ENCODE peak calls at places on chromosomes 16 and 17, in ten cellular contexts. O, N, X, F, Q, Y, E, C, D and W are unnamed samples.

GRCh38 chr16:65994305-65994704 is 372.2 kb upstream of the CDH5 start:
- DNase-seq in Q (no peak), E (no peak), D (no peak), C (no peak), O (no peak), Y (no peak), F (no peak), N (no peak), X (no peak), W (no peak)

GRCh38 chr16:74633686-74634085 is 26.8 kb upstream of the GLG1 start:
- DNase-seq in Q (no peak), D (no peak), Y (no peak), O (no peak), C (no peak), N (no peak), E (no peak), F (no peak), X (no peak), W (no peak)

GRCh38 chr17:17349724-17350106 is 46.5 kb downstream of the NT5M start:
- DNase-seq in D (no peak), Y (no peak), O (no peak), Q (no peak), F (no peak), N (no peak), E (no peak), X (no peak), C (no peak), W (no peak)

GRCh38 chr17:73770115-73770848 is 126.0 kb upstream of the SDK2 start:
- DNase-seq in N (peak), F (peak), Y (peak), C (peak), E (no peak), Q (peak), D (peak), X (peak), O (peak), W (peak)

GRCh38 chr16:50879873-50880695 is 138.2 kb downstream of the CYLD start:
- DNase-seq in O (no peak), X (no peak), C (no peak), F (no peak), Y (no peak), N (no peak), E (no peak), Q (no peak), D (no peak), W (no peak)

GRCh38 chr16:65572156-65572555 is 450.3 kb upstream of the CDH11 start:
- DNase-seq in O (no peak), C (no peak), F (no peak), X (peak), D (no peak), Y (no peak), E (peak), N (no peak), Q (peak), W (peak)

GRCh38 chr16:57899771-57900661 is 70.9 kb downstream of the CNGB1 start:
- DNase-seq in C (peak), Y (peak), N (peak), Q (peak), X (peak), O (peak), D (peak), F (peak), E (peak), W (no peak)

GRCh38 chr16:14527411-14528044 is 102.5 kb downstream of the PARN start:
- DNase-seq in X (peak), D (no peak), N (no peak), F (no peak), C (no peak), Y (peak), Q (peak), O (no peak), E (no peak), W (no peak)

GRCh38 chr16:64238576-64238975 is 883.3 kb downstream of the CDH11 start:
- DNase-seq in O (no peak), N (no peak), Y (no peak), Q (peak), F (no peak), C (no peak), D (no peak), E (no peak), X (peak), W (peak)

GRCh38 chr17:35242805-35243458 is at the start of gene SLFN5:
- DNase-seq in C (peak), Q (peak), E (peak), O (peak), Y (peak), D (peak), F (peak), X (peak), N (peak), W (peak)

GRCh38 chr16:3674513-3675295 is 20.2 kb downstream of the DNASE1 start:
- DNase-seq in Q (no peak), E (no peak), Y (no peak), O (no peak), X (no peak), F (no peak), N (no peak), C (no peak), D (no peak), W (no peak)

GRCh38 chr17:72426948-72427760 is 306.3 kb downstream of the SOX9 start:
- DNase-seq in E (no peak), X (no peak), C (no peak), Q (no peak), N (no peak), Y (no peak), O (peak), D (peak), F (no peak), W (no peak)

GRCh38 chr17:66233023-66233753 is 4.0 kb upstream of the APOH start:
- DNase-seq in O (no peak), Q (no peak), F (no peak), C (no peak), E (no peak), D (no peak), X (no peak), Y (no peak), N (no peak), W (no peak)

GRCh38 chr16:31108035-31108793 is at the start of gene BCKDK:
- DNase-seq in N (peak), X (peak), E (peak), C (peak), Y (no peak), D (peak), Q (peak), F (peak), O (peak), W (no peak)

GRCh38 chr16:86545481-86545880 is 9.6 kb downstream of the MTHFSD start:
- DNase-seq in C (no peak), D (no peak), E (no peak), F (no peak), N (no peak), O (no peak), Y (no peak), Q (no peak), X (no peak), W (no peak)

GRCh38 chr16:2206780-2207433 is 1.7 kb downstream of the MLST8 start:
- DNase-seq in N (peak), F (no peak), X (no peak), Q (no peak), E (no peak), O (no peak), Y (no peak), C (no peak), D (no peak), W (no peak)

GRCh38 chr17:43416998-43417891 is 18.5 kb downstream of the ARL4D start:
- DNase-seq in N (peak), X (peak), O (peak), E (no peak), D (peak), F (peak), C (no peak), Y (peak), Q (peak), W (no peak)

GRCh38 chr17:38844261-38844757 is 9.2 kb downstream of the RPL23 start:
- DNase-seq in N (no peak), C (no peak), E (no peak), F (no peak), Y (peak), D (peak), X (peak), Q (peak), O (no peak), W (no peak)

GRCh38 chr17:5783851-5784250 is 199.5 kb upstream of the NLRP1 start:
- DNase-seq in O (no peak), X (no peak), C (no peak), E (no peak), Q (no peak), F (no peak), Y (no peak), D (no peak), N (no peak), W (no peak)

DNA sequence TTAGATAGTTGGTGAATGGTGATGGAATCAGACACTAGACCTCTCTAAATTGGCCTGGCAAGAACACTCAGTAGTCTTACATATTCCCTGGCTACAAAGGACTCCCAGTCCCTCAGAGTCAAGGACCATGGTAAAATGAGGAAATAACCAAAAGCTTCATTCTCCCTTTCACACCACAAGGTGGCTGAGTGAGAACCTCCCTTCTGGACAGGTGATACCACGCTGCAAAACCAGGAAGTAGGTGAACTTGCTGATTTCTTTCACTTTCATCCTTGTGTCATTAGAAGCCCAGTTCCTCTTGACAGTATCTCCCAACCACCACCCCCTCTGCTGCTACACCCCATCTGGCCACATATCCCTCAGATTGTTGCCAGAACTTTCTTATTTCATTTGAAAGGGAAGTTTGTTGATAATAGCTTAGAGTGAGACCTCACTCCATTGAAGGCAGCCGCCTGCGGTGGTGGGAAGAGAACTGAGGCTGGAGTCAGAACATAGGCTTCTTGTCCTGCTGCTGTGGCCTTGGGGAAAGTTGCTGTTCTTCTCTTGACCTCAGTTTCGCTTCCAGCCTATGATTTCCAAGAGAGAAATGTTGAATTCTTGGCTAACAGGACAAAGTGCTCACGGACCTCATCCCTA is 290.6 kb upstream of the CCL2 start:
- DNase-seq in O (peak), F (no peak), X (no peak), C (no peak), D (peak), Y (no peak), E (no peak), N (no peak), Q (no peak), W (no peak)
- H3K4me3 ChIP-seq in O (no peak), F (no peak), X (no peak), C (no peak), D (no peak), Y (no peak), E (no peak), N (no peak), Q (no peak), W (no peak)

GRCh38 chr16:23401142-23401541 is 51.8 kb downstream of the COG7 start:
- DNase-seq in D (no peak), Y (no peak), N (no peak), X (no peak), Q (no peak), F (no peak), C (no peak), O (no peak), E (no peak), W (no peak)

GRCh38 chr16:23397464-23397863 is 55.5 kb downstream of the COG7 start:
- DNase-seq in F (no peak), E (no peak), D (no peak), O (no peak), N (no peak), Y (no peak), Q (no peak), X (no peak), C (no peak), W (no peak)

GRCh38 chr16:23402100-23402499 is 50.9 kb downstream of the COG7 start:
- DNase-seq in E (no peak), Q (no peak), F (no peak), X (no peak), O (no peak), C (no peak), N (no peak), D (no peak), Y (no peak), W (no peak)

GRCh38 chr16:23400387-23400930 is 52.5 kb downstream of the COG7 start:
- DNase-seq in O (no peak), Q (no peak), E (no peak), Y (no peak), C (no peak), X (no peak), F (no peak), N (no peak), D (no peak), W (no peak)

DNA sequence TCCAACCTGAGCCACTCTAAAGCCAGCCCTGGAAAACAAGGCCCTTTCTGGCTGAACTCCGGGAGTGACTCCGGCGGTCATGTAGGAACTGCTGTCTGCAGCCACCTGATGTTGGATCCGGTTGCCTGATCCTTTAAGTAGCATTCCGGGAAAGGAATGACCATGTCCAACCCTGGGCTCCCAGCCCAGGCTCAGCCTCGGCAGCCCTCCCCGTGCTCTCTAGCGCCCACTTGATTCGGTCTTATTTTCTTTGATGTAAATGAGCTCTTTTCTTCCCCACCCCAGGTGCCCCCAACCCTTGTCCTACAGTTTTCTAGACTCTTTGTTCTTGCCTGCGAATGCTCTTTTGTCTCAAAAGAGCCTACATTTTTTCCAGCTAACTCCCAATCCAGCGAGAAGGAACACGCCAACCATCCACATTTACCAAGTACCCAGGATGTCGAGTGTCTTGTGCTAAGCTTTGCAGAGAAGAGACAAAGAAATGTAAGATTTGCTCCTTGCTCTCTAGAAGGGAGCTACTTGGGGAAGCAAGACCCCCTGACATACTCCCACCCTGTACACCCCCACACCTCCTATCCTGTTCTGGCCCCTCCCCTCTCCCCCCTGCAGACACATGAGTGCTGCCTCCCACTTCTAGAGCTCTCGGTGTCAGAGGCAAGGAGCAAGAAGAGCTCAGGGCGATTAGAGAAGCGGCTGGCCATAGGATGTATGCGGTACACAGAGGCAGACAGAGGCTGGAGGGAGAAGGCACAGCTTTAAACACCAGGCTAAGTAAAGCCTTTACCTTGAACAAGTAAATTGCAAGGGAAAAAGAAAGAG is 53.8 kb downstream of the COG7 start:
- DNase-seq in O (no peak), X (no peak), N (peak), E (no peak), F (no peak), D (no peak), Y (no peak), Q (peak), C (no peak), W (no peak)
- H3K4me3 ChIP-seq in O (no peak), X (no peak), N (no peak), E (no peak), F (no peak), D (no peak), Y (no peak), Q (no peak), C (no peak), W (no peak)

GRCh38 chr17:58344047-58344790 is 7.8 kb downstream of the SUPT4H1 start:
- DNase-seq in Y (no peak), F (no peak), O (no peak), Q (no peak), N (no peak), C (no peak), E (peak), X (no peak), D (peak), W (no peak)

GRCh38 chr17:58344791-58345157 is 7.2 kb downstream of the SUPT4H1 start:
- DNase-seq in D (no peak), E (no peak), Y (no peak), O (no peak), N (no peak), F (no peak), X (no peak), Q (no peak), C (no peak), W (no peak)

GRCh38 chr17:58345500-58345899 is 6.5 kb downstream of the SUPT4H1 start:
- DNase-seq in D (no peak), C (no peak), E (no peak), F (no peak), Y (no peak), Q (no peak), X (no peak), O (no peak), N (no peak), W (no peak)

GRCh38 chr17:58341861-58342475 is 10.0 kb downstream of the SUPT4H1 start:
- DNase-seq in Y (no peak), E (no peak), N (no peak), D (no peak), Q (no peak), X (no peak), F (no peak), C (no peak), O (no peak), W (no peak)

DNA sequence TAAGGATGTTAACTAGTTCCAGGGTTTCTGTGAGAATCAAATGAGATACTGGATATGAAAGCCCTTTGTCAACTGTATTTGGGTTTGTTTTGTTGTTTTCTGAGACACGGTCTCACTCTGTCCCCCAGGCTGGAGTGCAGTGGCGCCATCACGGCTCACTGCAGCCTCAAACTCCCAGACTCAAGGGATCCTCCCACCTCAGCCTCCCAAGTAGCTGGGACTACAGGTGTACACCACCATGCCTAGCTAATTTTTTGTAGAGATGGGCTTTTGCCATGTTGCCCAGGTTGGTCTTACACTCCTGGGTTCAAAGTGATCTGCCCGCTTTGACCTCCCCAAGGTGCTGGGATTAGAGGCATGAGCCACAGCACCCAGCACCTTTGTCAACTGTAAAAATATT is 8.9 kb downstream of the SUPT4H1 start:
- DNase-seq in N (no peak), X (no peak), C (no peak), E (no peak), D (no peak), O (no peak), Y (no peak), F (no peak), Q (no peak), W (no peak)
- H3K4me3 ChIP-seq in N (no peak), X (no peak), C (no peak), E (no peak), D (no peak), O (no peak), Y (no peak), F (no peak), Q (no peak), W (no peak)

DNA sequence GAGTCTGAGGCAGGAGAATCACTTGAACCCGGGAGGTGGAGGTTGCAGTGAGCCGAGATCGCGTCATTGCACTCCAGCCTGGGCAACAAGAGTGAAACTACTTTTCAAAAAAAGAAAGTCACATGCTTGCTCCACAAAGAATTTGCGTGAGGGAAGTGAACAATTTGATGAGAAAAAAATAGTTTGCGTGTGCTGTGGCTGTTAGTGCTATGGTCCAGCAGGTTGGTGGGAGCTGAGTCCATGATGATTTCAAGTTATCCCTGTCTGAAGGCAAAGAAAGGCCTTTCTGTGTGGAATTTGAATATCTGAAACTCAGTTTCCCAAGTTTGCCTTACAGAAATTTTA is 21.0 kb downstream of the PRCD start:
- DNase-seq in E (no peak), N (no peak), Q (no peak), X (no peak), C (no peak), Y (no peak), F (no peak), D (no peak), O (no peak), W (no peak)
- H3K4me3 ChIP-seq in E (no peak), N (no peak), Q (no peak), X (no peak), C (no peak), Y (peak), F (no peak), D (no peak), O (no peak), W (no peak)

GRCh38 chr17:79949646-79950292 is 85.9 kb downstream of the TBC1D16 start:
- DNase-seq in N (peak), D (no peak), C (no peak), X (no peak), O (no peak), Q (no peak), E (no peak), Y (no peak), F (peak), W (no peak)
- H3K4me3 ChIP-seq in N (no peak), D (no peak), C (no peak), X (no peak), O (no peak), Q (no peak), E (no peak), Y (peak), F (no peak), W (no peak)